ENCODE peak calls at places on chromosomes 2 and 18, in six cellular contexts. One of them, this sample, is unnamed.
A peak's percentile ranks its signal among the peaks of the same experiment; 100 is the strongest.

GRCh38 chr2:42767080-42767898 is 3.4 kb upstream of the OXER1 start:
- DNase-seq in GM10248: no peak
- DNase-seq in brain microvascular endothelial cell: no peak
- DNase-seq in kidney: no peak
- DNase-seq in astrocyte of the cerebellum: no peak
- DNase-seq in WTC11: no peak
- DNase-seq in this sample: no peak

GRCh38 chr2:17573085-17573805 is 32.7 kb downstream of the VSNL1 start:
- DNase-seq in astrocyte of the cerebellum: no peak
- DNase-seq in GM10248: no peak
- DNase-seq in kidney: no peak
- DNase-seq in WTC11: no peak
- DNase-seq in brain microvascular endothelial cell: no peak
- DNase-seq in this sample: no peak

GRCh38 chr2:85286913-85287312 is 40.9 kb downstream of the TGOLN2 start:
- DNase-seq in brain microvascular endothelial cell: no peak
- DNase-seq in astrocyte of the cerebellum: no peak
- DNase-seq in kidney: no peak
- DNase-seq in WTC11: no peak
- DNase-seq in GM10248: no peak
- DNase-seq in this sample: no peak

GRCh38 chr2:54704688-54705605 is 18.5 kb upstream of the EML6 start:
- DNase-seq in astrocyte of the cerebellum: peak; percentile 62
- DNase-seq in WTC11: no peak
- DNase-seq in brain microvascular endothelial cell: no peak
- DNase-seq in GM10248: peak; percentile 46
- DNase-seq in kidney: no peak
- DNase-seq in this sample: no peak

GRCh38 chr2:113218283-113219091 is 44.7 kb downstream of the PSD4 start:
- DNase-seq in brain microvascular endothelial cell: no peak
- DNase-seq in astrocyte of the cerebellum: no peak
- DNase-seq in GM10248: no peak
- DNase-seq in WTC11: no peak
- DNase-seq in kidney: peak; percentile 93
- DNase-seq in this sample: no peak

GRCh38 chr18:3262234-3263171 is 570 bp downstream of the MYL12B start:
- DNase-seq in GM10248: no peak
- DNase-seq in WTC11: no peak
- DNase-seq in kidney: no peak
- DNase-seq in brain microvascular endothelial cell: no peak
- DNase-seq in astrocyte of the cerebellum: no peak
- DNase-seq in this sample: no peak

GRCh38 chr18:47999801-48000248 is 69.4 kb upstream of the SMAD2 start:
- DNase-seq in brain microvascular endothelial cell: no peak
- DNase-seq in GM10248: no peak
- DNase-seq in WTC11: no peak
- DNase-seq in kidney: no peak
- DNase-seq in astrocyte of the cerebellum: no peak
- DNase-seq in this sample: no peak

GRCh38 chr2:18362696-18363095 is 197.8 kb downstream of the RDH14 start:
- DNase-seq in kidney: no peak
- DNase-seq in GM10248: no peak
- DNase-seq in astrocyte of the cerebellum: peak; percentile 89
- DNase-seq in brain microvascular endothelial cell: peak; percentile 96
- DNase-seq in WTC11: no peak
- DNase-seq in this sample: peak; percentile 88

GRCh38 chr2:9288233-9288632 is 81.6 kb downstream of the ASAP2 start:
- DNase-seq in GM10248: no peak
- DNase-seq in WTC11: no peak
- DNase-seq in astrocyte of the cerebellum: peak; percentile 73
- DNase-seq in kidney: no peak
- DNase-seq in brain microvascular endothelial cell: peak; percentile 93
- DNase-seq in this sample: peak; percentile 72

GRCh38 chr18:49247786-49248185 is 212.7 kb downstream of the DYM start:
- DNase-seq in brain microvascular endothelial cell: no peak
- DNase-seq in WTC11: no peak
- DNase-seq in astrocyte of the cerebellum: no peak
- DNase-seq in kidney: no peak
- DNase-seq in GM10248: no peak
- DNase-seq in this sample: no peak

GRCh38 chr2:82278409-82278808 is 1973.9 kb upstream of the LRRTM1 start:
- DNase-seq in kidney: no peak
- DNase-seq in WTC11: no peak
- DNase-seq in brain microvascular endothelial cell: no peak
- DNase-seq in GM10248: no peak
- DNase-seq in astrocyte of the cerebellum: no peak
- DNase-seq in this sample: no peak

GRCh38 chr2:82283075-82283474 is 1978.5 kb upstream of the LRRTM1 start:
- DNase-seq in GM10248: no peak
- DNase-seq in kidney: no peak
- DNase-seq in astrocyte of the cerebellum: no peak
- DNase-seq in brain microvascular endothelial cell: no peak
- DNase-seq in WTC11: no peak
- DNase-seq in this sample: no peak

DNA sequence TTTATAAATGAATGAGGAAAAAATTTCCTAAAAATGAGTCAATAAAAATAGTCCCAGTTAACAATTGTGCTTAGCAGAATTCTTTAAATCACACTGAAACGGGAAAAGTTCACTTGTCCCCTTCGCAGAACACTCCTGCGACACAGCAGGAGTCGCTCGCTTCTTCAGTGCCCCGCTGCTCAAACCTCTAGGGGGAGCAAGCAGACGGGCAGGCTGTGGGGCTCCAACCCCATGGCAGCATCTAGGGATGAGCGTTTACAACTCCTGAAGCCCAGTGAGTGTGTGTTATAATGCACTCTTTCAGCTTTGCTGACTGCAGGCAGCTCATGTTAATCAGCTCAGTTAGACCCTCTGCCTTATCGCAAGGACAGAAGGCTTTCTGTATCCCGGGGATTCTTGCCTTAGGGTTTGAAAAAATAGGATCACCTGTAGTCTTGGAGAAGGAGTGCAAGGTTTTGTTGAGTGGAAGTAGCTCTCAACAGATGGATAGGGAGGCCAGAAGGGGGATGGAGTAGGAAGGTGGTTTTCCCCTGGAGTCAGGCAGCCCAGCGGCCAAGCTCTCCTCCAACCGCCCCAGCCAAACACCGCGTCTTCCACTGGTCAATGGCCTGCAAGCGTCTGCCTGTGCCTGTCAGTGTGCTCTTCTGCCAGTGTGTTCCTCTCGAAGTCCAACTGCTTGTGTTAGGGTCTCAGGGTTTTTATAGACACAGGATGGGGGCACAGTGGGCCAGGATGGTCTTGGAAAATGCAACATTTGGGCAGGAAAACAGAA is 1977.7 kb upstream of the LRRTM1 start:
- DNase-seq in brain microvascular endothelial cell: no peak
- DNase-seq in astrocyte of the cerebellum: no peak
- DNase-seq in kidney: peak; percentile 52
- DNase-seq in GM10248: no peak
- DNase-seq in WTC11: peak; percentile 69
- DNase-seq in this sample: no peak
- TF ChIP-seq CTCF in brain microvascular endothelial cell: peak; percentile 30
- TF ChIP-seq CTCF in astrocyte of the cerebellum: no peak
- TF ChIP-seq CTCF in kidney: no peak
- TF ChIP-seq CTCF in GM10248: no peak
- TF ChIP-seq CTCF in WTC11: peak; percentile 29
- TF ChIP-seq CTCF in this sample: no peak

GRCh38 chr2:235430366-235431083 is 63.3 kb upstream of the AGAP1 start:
- DNase-seq in brain microvascular endothelial cell: no peak
- DNase-seq in WTC11: no peak
- DNase-seq in GM10248: no peak
- DNase-seq in kidney: no peak
- DNase-seq in astrocyte of the cerebellum: no peak
- DNase-seq in this sample: no peak

GRCh38 chr2:235432741-235433520 is 60.9 kb upstream of the AGAP1 start:
- DNase-seq in brain microvascular endothelial cell: no peak
- DNase-seq in astrocyte of the cerebellum: no peak
- DNase-seq in WTC11: no peak
- DNase-seq in kidney: no peak
- DNase-seq in GM10248: no peak
- DNase-seq in this sample: no peak

GRCh38 chr2:235433860-235434259 is 60.0 kb upstream of the AGAP1 start:
- DNase-seq in kidney: no peak
- DNase-seq in astrocyte of the cerebellum: no peak
- DNase-seq in GM10248: no peak
- DNase-seq in WTC11: no peak
- DNase-seq in brain microvascular endothelial cell: peak; percentile 5
- DNase-seq in this sample: no peak
- TF ChIP-seq CTCF in kidney: peak; percentile 21
- TF ChIP-seq CTCF in astrocyte of the cerebellum: no peak
- TF ChIP-seq CTCF in GM10248: no peak
- TF ChIP-seq CTCF in WTC11: no peak
- TF ChIP-seq CTCF in brain microvascular endothelial cell: no peak
- TF ChIP-seq CTCF in this sample: no peak

GRCh38 chr2:178193823-178194599 is at the start of gene OSBPL6:
- DNase-seq in astrocyte of the cerebellum: peak; percentile 60
- DNase-seq in kidney: peak; percentile 92
- DNase-seq in brain microvascular endothelial cell: peak; percentile 60
- DNase-seq in GM10248: peak; percentile 88
- DNase-seq in WTC11: peak; percentile 72
- DNase-seq in this sample: no peak
- TF ChIP-seq CTCF in astrocyte of the cerebellum: no peak
- TF ChIP-seq CTCF in kidney: peak; percentile 7
- TF ChIP-seq CTCF in brain microvascular endothelial cell: peak; percentile 5
- TF ChIP-seq CTCF in GM10248: peak; percentile 16
- TF ChIP-seq CTCF in WTC11: no peak
- TF ChIP-seq CTCF in this sample: peak; percentile 40

GRCh38 chr2:227480528-227480927 is 8.6 kb downstream of the AGFG1 start:
- DNase-seq in WTC11: no peak
- DNase-seq in kidney: no peak
- DNase-seq in brain microvascular endothelial cell: no peak
- DNase-seq in GM10248: no peak
- DNase-seq in astrocyte of the cerebellum: no peak
- DNase-seq in this sample: no peak
- TF ChIP-seq CTCF in WTC11: no peak
- TF ChIP-seq CTCF in kidney: no peak
- TF ChIP-seq CTCF in brain microvascular endothelial cell: no peak
- TF ChIP-seq CTCF in GM10248: no peak
- TF ChIP-seq CTCF in astrocyte of the cerebellum: no peak
- TF ChIP-seq CTCF in this sample: no peak

DNA sequence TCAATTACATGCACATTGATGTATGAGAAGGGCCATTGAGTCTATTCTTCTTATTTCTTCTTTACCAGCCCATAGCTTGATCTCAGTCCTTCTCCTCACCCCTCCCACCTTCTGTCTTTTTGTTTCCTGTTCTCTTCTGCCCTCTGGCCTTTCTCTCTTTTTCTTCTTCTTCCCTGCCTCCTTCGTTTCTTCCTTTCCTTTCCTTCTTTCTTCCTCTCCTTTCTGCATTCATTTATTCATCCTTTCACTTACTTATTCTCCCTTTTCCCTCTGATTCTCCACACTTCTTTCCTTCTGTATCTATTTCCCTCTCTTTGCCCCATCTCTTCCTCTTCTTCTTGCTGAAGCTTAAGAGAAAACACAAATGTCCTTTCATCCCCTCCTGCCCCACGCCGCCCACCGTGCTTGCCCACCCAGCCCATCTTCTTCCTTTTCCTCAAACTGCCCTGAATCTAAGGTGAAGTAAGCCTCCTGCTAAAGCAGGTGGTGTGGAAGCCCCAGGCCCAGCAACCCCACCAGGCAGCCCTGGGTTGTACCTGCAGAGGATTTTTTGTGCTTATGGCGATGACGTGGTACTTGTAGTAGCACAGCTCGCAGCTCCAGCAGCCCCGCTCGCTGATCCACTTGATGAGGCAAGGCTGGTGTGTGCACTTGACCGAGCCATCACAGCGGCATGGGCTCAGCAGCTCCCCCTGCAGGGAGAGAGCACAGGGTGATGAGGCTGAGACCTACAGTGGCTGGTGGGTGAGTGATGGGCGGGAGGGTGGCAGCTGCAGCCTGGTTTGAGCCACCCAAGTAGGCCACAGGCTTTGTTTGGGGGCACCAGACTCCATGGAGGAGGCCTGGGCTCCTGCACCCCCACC is 89.0 kb downstream of the MARCHF4 start:
- DNase-seq in astrocyte of the cerebellum: no peak
- DNase-seq in GM10248: peak; percentile 59
- DNase-seq in WTC11: peak; percentile 93
- DNase-seq in kidney: no peak
- DNase-seq in brain microvascular endothelial cell: no peak
- DNase-seq in this sample: no peak
- TF ChIP-seq CTCF in astrocyte of the cerebellum: peak; percentile 19
- TF ChIP-seq CTCF in GM10248: peak; percentile 44
- TF ChIP-seq CTCF in WTC11: peak; percentile 78
- TF ChIP-seq CTCF in kidney: no peak
- TF ChIP-seq CTCF in brain microvascular endothelial cell: peak; percentile 67
- TF ChIP-seq CTCF in this sample: peak; percentile 25

GRCh38 chr18:32261003-32261402 is 71.2 kb downstream of the MEP1B start:
- DNase-seq in astrocyte of the cerebellum: no peak
- DNase-seq in brain microvascular endothelial cell: no peak
- DNase-seq in GM10248: no peak
- DNase-seq in WTC11: no peak
- DNase-seq in kidney: no peak
- DNase-seq in this sample: no peak
- TF ChIP-seq CTCF in astrocyte of the cerebellum: no peak
- TF ChIP-seq CTCF in brain microvascular endothelial cell: peak; percentile 37
- TF ChIP-seq CTCF in GM10248: no peak
- TF ChIP-seq CTCF in WTC11: no peak
- TF ChIP-seq CTCF in kidney: no peak
- TF ChIP-seq CTCF in this sample: no peak

GRCh38 chr2:65494078-65494477 is 61.7 kb upstream of the SPRED2 start:
- DNase-seq in brain microvascular endothelial cell: no peak
- DNase-seq in kidney: no peak
- DNase-seq in GM10248: no peak
- DNase-seq in WTC11: no peak
- DNase-seq in astrocyte of the cerebellum: no peak
- DNase-seq in this sample: no peak
- TF ChIP-seq CTCF in brain microvascular endothelial cell: no peak
- TF ChIP-seq CTCF in kidney: no peak
- TF ChIP-seq CTCF in GM10248: no peak
- TF ChIP-seq CTCF in WTC11: no peak
- TF ChIP-seq CTCF in astrocyte of the cerebellum: no peak
- TF ChIP-seq CTCF in this sample: no peak

DNA sequence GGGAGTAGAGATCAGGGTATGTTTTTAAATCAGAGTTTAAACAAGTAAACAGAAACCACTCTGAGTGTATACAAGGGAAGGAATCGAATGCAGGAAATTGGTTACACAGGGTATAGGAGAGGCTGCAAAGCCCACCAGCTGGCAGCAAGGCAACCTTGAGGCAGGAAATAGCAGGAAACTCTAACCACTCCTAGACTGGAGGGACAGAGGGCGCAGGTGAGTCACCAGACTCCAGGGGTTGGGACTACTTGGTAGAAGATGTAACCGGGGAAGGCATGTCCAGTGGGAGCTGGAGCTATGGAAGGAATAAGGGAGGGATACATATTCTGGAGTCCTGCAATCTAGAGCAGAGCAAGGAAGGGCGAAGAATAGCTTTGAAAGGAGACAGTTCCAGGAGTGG is 152.3 kb downstream of the MEIS1 start:
- DNase-seq in GM10248: no peak
- DNase-seq in astrocyte of the cerebellum: no peak
- DNase-seq in WTC11: peak; percentile 71
- DNase-seq in kidney: no peak
- DNase-seq in brain microvascular endothelial cell: no peak
- DNase-seq in this sample: no peak
- TF ChIP-seq CTCF in GM10248: no peak
- TF ChIP-seq CTCF in astrocyte of the cerebellum: no peak
- TF ChIP-seq CTCF in WTC11: peak; percentile 30
- TF ChIP-seq CTCF in kidney: no peak
- TF ChIP-seq CTCF in brain microvascular endothelial cell: peak; percentile 48
- TF ChIP-seq CTCF in this sample: no peak